ENCODE peak calls at places on chromosomes 1 and 21, in seven cellular contexts. One of them, this sample, is unnamed.

GRCh38 chr21:37915941-37916794 is at the start of gene KCNJ6:
- DNase-seq in hippocampal formation: no peak
- DNase-seq in HuH-7.5: no peak
- DNase-seq in mesothelial cell of epicardium: peak; percentile 46
- DNase-seq in activated CD4-positive, alpha-beta T cell treated with anti-CD3 and anti-CD28 coated beads, Interleukin-2, amount 50 U/mL, for 1 hour: no peak
- DNase-seq in activated T-cell treated with anti-CD3 and anti-CD28 coated beads, Interleukin-2, amount 50 U/mL, for 4 hours: no peak
- DNase-seq in activated CD8-positive, alpha-beta T cell treated with anti-CD3 and anti-CD28 coated beads for 36 hours: peak; percentile 15
- DNase-seq in this sample: no peak

GRCh38 chr21:39461419-39461818 is 9.6 kb downstream of the SH3BGR start:
- DNase-seq in hippocampal formation: no peak
- DNase-seq in HuH-7.5: no peak
- DNase-seq in mesothelial cell of epicardium: no peak
- DNase-seq in activated CD4-positive, alpha-beta T cell treated with anti-CD3 and anti-CD28 coated beads, Interleukin-2, amount 50 U/mL, for 1 hour: no peak
- DNase-seq in activated T-cell treated with anti-CD3 and anti-CD28 coated beads, Interleukin-2, amount 50 U/mL, for 4 hours: no peak
- DNase-seq in activated CD8-positive, alpha-beta T cell treated with anti-CD3 and anti-CD28 coated beads for 36 hours: peak; percentile 30
- DNase-seq in this sample: no peak

GRCh38 chr1:89466307-89466925 is 58.2 kb upstream of the LRRC8B start:
- DNase-seq in hippocampal formation: no peak
- DNase-seq in HuH-7.5: no peak
- DNase-seq in mesothelial cell of epicardium: no peak
- DNase-seq in activated CD4-positive, alpha-beta T cell treated with anti-CD3 and anti-CD28 coated beads, Interleukin-2, amount 50 U/mL, for 1 hour: no peak
- DNase-seq in activated T-cell treated with anti-CD3 and anti-CD28 coated beads, Interleukin-2, amount 50 U/mL, for 4 hours: no peak
- DNase-seq in activated CD8-positive, alpha-beta T cell treated with anti-CD3 and anti-CD28 coated beads for 36 hours: no peak
- DNase-seq in this sample: no peak

GRCh38 chr1:63401945-63402344 is 34.5 kb downstream of the ALG6 start:
- DNase-seq in hippocampal formation: no peak
- DNase-seq in HuH-7.5: no peak
- DNase-seq in mesothelial cell of epicardium: no peak
- DNase-seq in activated CD4-positive, alpha-beta T cell treated with anti-CD3 and anti-CD28 coated beads, Interleukin-2, amount 50 U/mL, for 1 hour: no peak
- DNase-seq in activated T-cell treated with anti-CD3 and anti-CD28 coated beads, Interleukin-2, amount 50 U/mL, for 4 hours: no peak
- DNase-seq in activated CD8-positive, alpha-beta T cell treated with anti-CD3 and anti-CD28 coated beads for 36 hours: no peak
- DNase-seq in this sample: no peak

GRCh38 chr1:248837045-248837793 is 805 bp upstream of the ZNF672 start:
- DNase-seq in hippocampal formation: no peak
- DNase-seq in HuH-7.5: no peak
- DNase-seq in mesothelial cell of epicardium: no peak
- DNase-seq in activated CD4-positive, alpha-beta T cell treated with anti-CD3 and anti-CD28 coated beads, Interleukin-2, amount 50 U/mL, for 1 hour: no peak
- DNase-seq in activated T-cell treated with anti-CD3 and anti-CD28 coated beads, Interleukin-2, amount 50 U/mL, for 4 hours: no peak
- DNase-seq in activated CD8-positive, alpha-beta T cell treated with anti-CD3 and anti-CD28 coated beads for 36 hours: no peak
- DNase-seq in this sample: no peak

GRCh38 chr1:116826818-116827606 is 72.8 kb downstream of the CD2 start:
- DNase-seq in hippocampal formation: no peak
- DNase-seq in HuH-7.5: peak; percentile 25
- DNase-seq in mesothelial cell of epicardium: no peak
- DNase-seq in activated CD4-positive, alpha-beta T cell treated with anti-CD3 and anti-CD28 coated beads, Interleukin-2, amount 50 U/mL, for 1 hour: peak; percentile 34
- DNase-seq in activated T-cell treated with anti-CD3 and anti-CD28 coated beads, Interleukin-2, amount 50 U/mL, for 4 hours: peak; percentile 50
- DNase-seq in activated CD8-positive, alpha-beta T cell treated with anti-CD3 and anti-CD28 coated beads for 36 hours: peak; percentile 90
- DNase-seq in this sample: no peak

GRCh38 chr1:111904478-111905218 is 84.8 kb downstream of the KCND3 start:
- DNase-seq in hippocampal formation: no peak
- DNase-seq in HuH-7.5: no peak
- DNase-seq in mesothelial cell of epicardium: no peak
- DNase-seq in activated CD4-positive, alpha-beta T cell treated with anti-CD3 and anti-CD28 coated beads, Interleukin-2, amount 50 U/mL, for 1 hour: no peak
- DNase-seq in activated T-cell treated with anti-CD3 and anti-CD28 coated beads, Interleukin-2, amount 50 U/mL, for 4 hours: no peak
- DNase-seq in activated CD8-positive, alpha-beta T cell treated with anti-CD3 and anti-CD28 coated beads for 36 hours: peak; percentile 21
- DNase-seq in this sample: no peak

GRCh38 chr1:67735806-67736627 is 51.0 kb downstream of the GADD45A start:
- DNase-seq in hippocampal formation: peak; percentile 24
- DNase-seq in HuH-7.5: no peak
- DNase-seq in mesothelial cell of epicardium: no peak
- DNase-seq in activated CD4-positive, alpha-beta T cell treated with anti-CD3 and anti-CD28 coated beads, Interleukin-2, amount 50 U/mL, for 1 hour: peak; percentile 13
- DNase-seq in activated T-cell treated with anti-CD3 and anti-CD28 coated beads, Interleukin-2, amount 50 U/mL, for 4 hours: no peak
- DNase-seq in activated CD8-positive, alpha-beta T cell treated with anti-CD3 and anti-CD28 coated beads for 36 hours: peak; percentile 79
- DNase-seq in this sample: peak; percentile 30

GRCh38 chr1:81801834-81802531 is 1.2 kb downstream of the ADGRL2 start:
- DNase-seq in hippocampal formation: no peak
- DNase-seq in HuH-7.5: peak; percentile 22
- DNase-seq in mesothelial cell of epicardium: peak; percentile 20
- DNase-seq in activated CD4-positive, alpha-beta T cell treated with anti-CD3 and anti-CD28 coated beads, Interleukin-2, amount 50 U/mL, for 1 hour: no peak
- DNase-seq in activated T-cell treated with anti-CD3 and anti-CD28 coated beads, Interleukin-2, amount 50 U/mL, for 4 hours: no peak
- DNase-seq in activated CD8-positive, alpha-beta T cell treated with anti-CD3 and anti-CD28 coated beads for 36 hours: no peak
- DNase-seq in this sample: no peak

GRCh38 chr21:40997831-40998230 is 150.9 kb upstream of the DSCAM start:
- DNase-seq in hippocampal formation: no peak
- DNase-seq in HuH-7.5: no peak
- DNase-seq in mesothelial cell of epicardium: no peak
- DNase-seq in activated CD4-positive, alpha-beta T cell treated with anti-CD3 and anti-CD28 coated beads, Interleukin-2, amount 50 U/mL, for 1 hour: no peak
- DNase-seq in activated T-cell treated with anti-CD3 and anti-CD28 coated beads, Interleukin-2, amount 50 U/mL, for 4 hours: no peak
- DNase-seq in activated CD8-positive, alpha-beta T cell treated with anti-CD3 and anti-CD28 coated beads for 36 hours: no peak
- DNase-seq in this sample: no peak

This sample was measured in activated T-helper 1 cell treated with Interleukin-2 at 50 U/mL for 16 hours.